ENCODE peak calls at places on chromosomes 12 and 14, in eight cellular contexts. J is SHP77, F is activated T-cell treated with anti-CD3 and anti-CD28 coated beads for 24 hours, L is body of pancreas, W is osteocyte, Z is heart right ventricle, Q is NCI-H2171, D is iris pigment epithelial cell. X is an unnamed sample.
A peak's percentile ranks its signal among the peaks of the same experiment; 100 is the strongest.

GRCh38 chr14:25041898-25042297 is 8.0 kb downstream of the STXBP6 start:
- DNase-seq in J (peak; percentile 2), F (no peak), L (no peak), W (no peak), Z (no peak), Q (no peak), D (no peak), X (no peak)

GRCh38 chr14:92460916-92461579 is 52.5 kb upstream of the RIN3 start:
- DNase-seq in J (no peak), F (no peak), L (no peak), W (peak; percentile 64), Z (peak; percentile 39), Q (no peak), D (peak; percentile 80), X (no peak)

GRCh38 chr12:59004466-59004865 is 84.2 kb upstream of the LRIG3 start:
- DNase-seq in J (no peak), F (no peak), L (no peak), W (no peak), Z (no peak), Q (no peak), D (no peak), X (no peak)

GRCh38 chr14:59464651-59465569 is at the start of gene GPR135:
- DNase-seq in J (peak; percentile 52), F (peak; percentile 21), L (peak; percentile 74), W (peak; percentile 87), Z (peak; percentile 69), Q (peak; percentile 62), D (peak; percentile 59), X (no peak)

GRCh38 chr12:113066806-113067400 is 10.4 kb downstream of the DTX1 start:
- DNase-seq in J (peak; percentile 27), F (no peak), L (peak; percentile 36), W (no peak), Z (no peak), Q (no peak), D (no peak), X (no peak)

GRCh38 chr12:52084491-52085231 is 5.2 kb downstream of the SMIM41 start:
- DNase-seq in J (no peak), F (no peak), L (no peak), W (no peak), Z (no peak), Q (no peak), D (no peak), X (no peak)

GRCh38 chr12:78198896-78199295 is 368.2 kb downstream of the NAV3 start:
- DNase-seq in J (no peak), F (no peak), L (no peak), W (no peak), Z (no peak), Q (no peak), D (no peak), X (no peak)

GRCh38 chr12:4107436-4107878 is 166.1 kb upstream of the CCND2 start:
- DNase-seq in J (no peak), F (peak; percentile 75), L (peak; percentile 23), W (peak; percentile 53), Z (no peak), Q (peak; percentile 6), D (peak; percentile 66), X (no peak)

GRCh38 chr12:101570022-101570421 is 24.7 kb upstream of the MYBPC1 start:
- DNase-seq in J (no peak), F (no peak), L (peak; percentile 21), W (no peak), Z (no peak), Q (no peak), D (peak; percentile 81), X (no peak)

GRCh38 chr12:63319936-63320633 is 169.1 kb upstream of the AVPR1A start:
- DNase-seq in J (no peak), F (no peak), L (no peak), W (no peak), Z (no peak), Q (no peak), D (peak; percentile 32), X (no peak)

GRCh38 chr12:119843100-119843499 is 34.0 kb downstream of the CIT start:
- DNase-seq in J (no peak), F (no peak), L (no peak), W (no peak), Z (no peak), Q (peak; percentile 59), D (peak; percentile 68), X (no peak)

GRCh38 chr14:54567224-54567633 is 301 bp downstream of the SAMD4A start:
- DNase-seq in J (no peak), F (no peak), L (no peak), W (no peak), Z (no peak), Q (no peak), D (no peak), X (no peak)

GRCh38 chr12:75751769-75752471 is 240.5 kb upstream of the KRR1 start:
- DNase-seq in J (no peak), F (no peak), L (no peak), W (no peak), Z (no peak), Q (no peak), D (peak; percentile 21), X (no peak)

GRCh38 chr12:123115409-123116111 is 35.3 kb downstream of the PITPNM2 start:
- DNase-seq in J (no peak), F (no peak), L (peak; percentile 65), W (no peak), Z (no peak), Q (no peak), D (peak; percentile 88), X (peak; percentile 92)

GRCh38 chr14:98138666-98139065 is 1133.3 kb downstream of the BCL11B start:
- DNase-seq in J (no peak), F (peak; percentile 62), L (no peak), W (no peak), Z (no peak), Q (no peak), D (no peak), X (no peak)

GRCh38 chr12:122310636-122311035 is 44.3 kb upstream of the VPS33A start:
- DNase-seq in J (no peak), F (no peak), L (no peak), W (no peak), Z (no peak), Q (no peak), D (no peak), X (no peak)

GRCh38 chr12:124709722-124710656 is 142.6 kb upstream of the NCOR2 start:
- DNase-seq in J (peak; percentile 81), F (no peak), L (no peak), W (no peak), Z (no peak), Q (no peak), D (peak; percentile 83), X (no peak)

GRCh38 chr14:104592292-104592672 is 12.3 kb downstream of the TMEM179 start:
- DNase-seq in J (no peak), F (no peak), L (no peak), W (no peak), Z (peak; percentile 2), Q (no peak), D (no peak), X (no peak)

GRCh38 chr12:85424581-85425348 is 144.7 kb downstream of the ALX1 start:
- DNase-seq in J (no peak), F (no peak), L (peak; percentile 46), W (no peak), Z (no peak), Q (no peak), D (peak; percentile 10), X (no peak)

GRCh38 chr12:87509233-87509820 is 519.9 kb downstream of the C12orf50 start:
- DNase-seq in J (peak; percentile 73), F (no peak), L (no peak), W (no peak), Z (no peak), Q (no peak), D (peak; percentile 90), X (no peak)

GRCh38 chr14:61462566-61463195 is 141.3 kb downstream of the PRKCH start:
- DNase-seq in J (no peak), F (no peak), L (no peak), W (no peak), Z (no peak), Q (peak; percentile 98), D (peak; percentile 94), X (no peak)

GRCh38 chr12:52168019-52168717 is 23.6 kb downstream of the KRT80 start:
- DNase-seq in J (no peak), F (no peak), L (no peak), W (no peak), Z (no peak), Q (no peak), D (peak; percentile 86), X (no peak)

GRCh38 chr12:3202734-3203446 is 125.7 kb downstream of the TSPAN9 start:
- DNase-seq in J (no peak), F (peak; percentile 38), L (peak; percentile 46), W (peak; percentile 90), Z (peak; percentile 78), Q (peak; percentile 27), D (no peak), X (no peak)

GRCh38 chr14:97975960-97976359 is 1178.8 kb downstream of the VRK1 start:
- DNase-seq in J (no peak), F (no peak), L (no peak), W (no peak), Z (no peak), Q (no peak), D (no peak), X (no peak)

GRCh38 chr12:57216014-57216891 is at the start of gene NXPH4:
- DNase-seq in J (peak; percentile 22), F (no peak), L (peak; percentile 48), W (no peak), Z (peak; percentile 57), Q (peak; percentile 75), D (no peak), X (no peak)

GRCh38 chr12:47900480-47901129 is 4.2 kb downstream of the VDR start:
- DNase-seq in J (peak; percentile 16), F (no peak), L (peak; percentile 56), W (no peak), Z (no peak), Q (no peak), D (no peak), X (no peak)